ENCODE peak calls at places on chromosome 11, in five cellular contexts. One of them, this sample, is unnamed.

GRCh38 chr11:100942016-100942415 is 187.6 kb downstream of the PGR start:
- DNase-seq in K562: peak
- DNase-seq in SK-N-SH: no peak
- DNase-seq in GM12878: no peak
- DNase-seq in HepG2: no peak
- DNase-seq in this sample: no peak

GRCh38 chr11:3157381-3158130 is 7.6 kb downstream of the OSBPL5 start:
- DNase-seq in K562: no peak
- DNase-seq in HepG2: no peak
- DNase-seq in SK-N-SH: no peak
- DNase-seq in GM12878: no peak
- DNase-seq in this sample: no peak

GRCh38 chr11:63490551-63491239 is at the start of gene PLAAT5:
- DNase-seq in SK-N-SH: peak
- DNase-seq in GM12878: no peak
- DNase-seq in HepG2: no peak
- DNase-seq in K562: no peak
- DNase-seq in this sample: no peak

GRCh38 chr11:112453601-112454577 is 193.2 kb upstream of the PLET1 start:
- DNase-seq in HepG2: peak
- DNase-seq in SK-N-SH: peak
- DNase-seq in GM12878: no peak
- DNase-seq in K562: peak
- DNase-seq in this sample: peak

GRCh38 chr11:23079382-23079813 is 219.1 kb upstream of the CCDC179 start:
- DNase-seq in SK-N-SH: no peak
- DNase-seq in HepG2: no peak
- DNase-seq in K562: no peak
- DNase-seq in GM12878: no peak
- DNase-seq in this sample: no peak

GRCh38 chr11:68503792-68504191 is 43.2 kb downstream of the PPP6R3 start:
- DNase-seq in GM12878: no peak
- DNase-seq in K562: no peak
- DNase-seq in SK-N-SH: no peak
- DNase-seq in HepG2: no peak
- DNase-seq in this sample: no peak

GRCh38 chr11:103547009-103547408 is 437.8 kb downstream of the DYNC2H1 start:
- DNase-seq in K562: no peak
- DNase-seq in GM12878: no peak
- DNase-seq in SK-N-SH: no peak
- DNase-seq in HepG2: no peak
- DNase-seq in this sample: no peak

GRCh38 chr11:29321293-29322132 is 695.3 kb downstream of the KCNA4 start:
- DNase-seq in GM12878: no peak
- DNase-seq in K562: no peak
- DNase-seq in HepG2: peak
- DNase-seq in SK-N-SH: no peak
- DNase-seq in this sample: peak

GRCh38 chr11:297666-298405 is 1.5 kb downstream of the IFITM5 start:
- DNase-seq in K562: peak
- DNase-seq in GM12878: no peak
- DNase-seq in HepG2: peak
- DNase-seq in SK-N-SH: no peak
- DNase-seq in this sample: no peak

GRCh38 chr11:35338928-35339327 is 80.4 kb downstream of the SLC1A2 start:
- DNase-seq in GM12878: no peak
- DNase-seq in SK-N-SH: no peak
- DNase-seq in K562: no peak
- DNase-seq in HepG2: no peak
- DNase-seq in this sample: no peak

GRCh38 chr11:95231881-95232605 is 1.0 kb upstream of the SESN3 start:
- DNase-seq in HepG2: no peak
- DNase-seq in SK-N-SH: peak
- DNase-seq in GM12878: no peak
- DNase-seq in K562: no peak
- DNase-seq in this sample: no peak

GRCh38 chr11:24511518-24511917 is 14.7 kb downstream of the LUZP2 start:
- DNase-seq in GM12878: no peak
- DNase-seq in K562: no peak
- DNase-seq in SK-N-SH: no peak
- DNase-seq in HepG2: no peak
- DNase-seq in this sample: no peak

GRCh38 chr11:47863189-47863892 is 15.2 kb upstream of the NUP160 start:
- DNase-seq in K562: peak
- DNase-seq in SK-N-SH: peak
- DNase-seq in GM12878: no peak
- DNase-seq in HepG2: no peak
- DNase-seq in this sample: no peak

GRCh38 chr11:60866911-60867870 is at the start of gene ZP1:
- DNase-seq in K562: no peak
- DNase-seq in SK-N-SH: no peak
- DNase-seq in GM12878: no peak
- DNase-seq in HepG2: no peak
- DNase-seq in this sample: no peak

GRCh38 chr11:8631395-8632110 is 37.5 kb upstream of the STK33 start:
- DNase-seq in HepG2: no peak
- DNase-seq in K562: no peak
- DNase-seq in GM12878: no peak
- DNase-seq in SK-N-SH: no peak
- DNase-seq in this sample: no peak

GRCh38 chr11:131038597-131038996 is 122.3 kb upstream of the SNX19 start:
- DNase-seq in SK-N-SH: peak
- DNase-seq in K562: peak
- DNase-seq in HepG2: no peak
- DNase-seq in GM12878: no peak
- DNase-seq in this sample: no peak

GRCh38 chr11:65849366-65849765 is 8.6 kb downstream of the CFL1 start:
- DNase-seq in GM12878: no peak
- DNase-seq in HepG2: no peak
- DNase-seq in SK-N-SH: peak
- DNase-seq in K562: peak
- DNase-seq in this sample: no peak

GRCh38 chr11:64146036-64146943 is 19.6 kb downstream of the MACROD1 start:
- DNase-seq in K562: peak
- DNase-seq in GM12878: no peak
- DNase-seq in HepG2: peak
- DNase-seq in SK-N-SH: peak
- DNase-seq in this sample: peak

GRCh38 chr11:16173798-16174197 is 182.5 kb downstream of the SOX6 start:
- DNase-seq in K562: no peak
- DNase-seq in HepG2: peak
- DNase-seq in GM12878: no peak
- DNase-seq in SK-N-SH: no peak
- DNase-seq in this sample: no peak

GRCh38 chr11:63556404-63556803 is 6.8 kb downstream of the PLAAT2 start:
- DNase-seq in K562: no peak
- DNase-seq in HepG2: no peak
- DNase-seq in SK-N-SH: no peak
- DNase-seq in GM12878: no peak
- DNase-seq in this sample: no peak

GRCh38 chr11:44383246-44383645 is 73.3 kb upstream of the ALX4 start:
- DNase-seq in HepG2: no peak
- DNase-seq in K562: no peak
- DNase-seq in GM12878: no peak
- DNase-seq in SK-N-SH: no peak
- DNase-seq in this sample: no peak

GRCh38 chr11:125968363-125968762 is 22.5 kb downstream of the VSIG10L2 start:
- DNase-seq in GM12878: no peak
- DNase-seq in HepG2: peak
- DNase-seq in SK-N-SH: no peak
- DNase-seq in K562: no peak
- DNase-seq in this sample: no peak

GRCh38 chr11:46290598-46291309 is 13.3 kb downstream of the CREB3L1 start:
- DNase-seq in SK-N-SH: peak
- DNase-seq in K562: peak
- DNase-seq in GM12878: no peak
- DNase-seq in HepG2: no peak
- DNase-seq in this sample: no peak

GRCh38 chr11:15943418-15944197 is 412.7 kb downstream of the SOX6 start:
- DNase-seq in HepG2: no peak
- DNase-seq in GM12878: no peak
- DNase-seq in SK-N-SH: no peak
- DNase-seq in K562: no peak
- DNase-seq in this sample: no peak

GRCh38 chr11:111944139-111944538 is 7.0 kb downstream of the DIXDC1 start:
- DNase-seq in HepG2: peak
- DNase-seq in GM12878: no peak
- DNase-seq in K562: no peak
- DNase-seq in SK-N-SH: no peak
- DNase-seq in this sample: no peak

GRCh38 chr11:959608-960007 is 33.9 kb downstream of the AP2A2 start:
- DNase-seq in SK-N-SH: no peak
- DNase-seq in GM12878: no peak
- DNase-seq in K562: no peak
- DNase-seq in HepG2: peak
- DNase-seq in this sample: no peak

GRCh38 chr11:112165049-112165448 is 1.2 kb upstream of the IL18 start:
- DNase-seq in K562: no peak
- DNase-seq in SK-N-SH: no peak
- DNase-seq in GM12878: no peak
- DNase-seq in HepG2: no peak
- DNase-seq in this sample: no peak

GRCh38 chr11:13215157-13215556 is 62.4 kb upstream of the BMAL1 start:
- DNase-seq in SK-N-SH: no peak
- DNase-seq in GM12878: no peak
- DNase-seq in HepG2: no peak
- DNase-seq in K562: no peak
- DNase-seq in this sample: peak

GRCh38 chr11:118921929-118922744 is 3.6 kb downstream of the BCL9L start:
- DNase-seq in GM12878: no peak
- DNase-seq in SK-N-SH: peak
- DNase-seq in HepG2: peak
- DNase-seq in K562: no peak
- DNase-seq in this sample: no peak

GRCh38 chr11:47359586-47359985 is 7.1 kb upstream of the MYBPC3 start:
- DNase-seq in K562: no peak
- DNase-seq in SK-N-SH: no peak
- DNase-seq in HepG2: no peak
- DNase-seq in GM12878: no peak
- DNase-seq in this sample: no peak

GRCh38 chr11:64842851-64843841 is 1.3 kb downstream of the CDC42BPG start:
- DNase-seq in GM12878: no peak
- DNase-seq in K562: peak
- DNase-seq in HepG2: peak
- DNase-seq in SK-N-SH: no peak
- DNase-seq in this sample: no peak

GRCh38 chr11:121004196-121004840 is 19.6 kb upstream of the TBCEL start:
- DNase-seq in GM12878: no peak
- DNase-seq in K562: no peak
- DNase-seq in SK-N-SH: no peak
- DNase-seq in HepG2: no peak
- DNase-seq in this sample: no peak

GRCh38 chr11:101723371-101723770 is 139.6 kb upstream of the TRPC6 start:
- DNase-seq in HepG2: no peak
- DNase-seq in GM12878: no peak
- DNase-seq in SK-N-SH: no peak
- DNase-seq in K562: no peak
- DNase-seq in this sample: no peak

GRCh38 chr11:36389006-36389405 is 92.9 kb downstream of the PRR5L start:
- DNase-seq in K562: no peak
- DNase-seq in GM12878: no peak
- DNase-seq in HepG2: no peak
- DNase-seq in SK-N-SH: no peak
- DNase-seq in this sample: no peak
- TF ChIP-seq REST in K562: no peak
- TF ChIP-seq REST in GM12878: no peak
- TF ChIP-seq REST in HepG2: no peak
- TF ChIP-seq REST in SK-N-SH: no peak
- TF ChIP-seq REST in this sample: no peak

DNA sequence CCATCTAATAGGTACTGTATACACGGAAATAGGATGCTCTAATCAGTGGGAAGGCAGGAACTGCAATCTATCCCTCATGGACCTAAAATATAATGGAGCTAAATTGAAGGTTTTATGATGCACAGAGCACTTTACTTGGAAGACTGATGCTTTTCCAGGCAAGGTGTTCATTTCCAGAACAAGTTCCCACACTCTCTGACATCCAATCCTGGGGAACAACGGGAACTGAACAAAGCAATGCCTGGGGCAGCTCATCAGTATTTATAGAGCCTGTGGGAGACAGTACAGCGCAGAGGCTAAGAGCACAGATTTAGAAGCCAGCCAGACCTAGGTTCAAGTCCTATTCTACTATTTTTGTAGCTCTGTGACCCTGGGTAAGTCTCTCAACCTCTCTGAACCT is 78.5 kb downstream of the TENM4 start:
- DNase-seq in SK-N-SH: no peak
- DNase-seq in K562: no peak
- DNase-seq in GM12878: no peak
- DNase-seq in HepG2: no peak
- DNase-seq in this sample: no peak
- H3K9ac ChIP-seq in SK-N-SH: no peak
- H3K9ac ChIP-seq in K562: no peak
- H3K9ac ChIP-seq in GM12878: no peak
- H3K9ac ChIP-seq in HepG2: no peak
- H3K9ac ChIP-seq in this sample: no peak

DNA sequence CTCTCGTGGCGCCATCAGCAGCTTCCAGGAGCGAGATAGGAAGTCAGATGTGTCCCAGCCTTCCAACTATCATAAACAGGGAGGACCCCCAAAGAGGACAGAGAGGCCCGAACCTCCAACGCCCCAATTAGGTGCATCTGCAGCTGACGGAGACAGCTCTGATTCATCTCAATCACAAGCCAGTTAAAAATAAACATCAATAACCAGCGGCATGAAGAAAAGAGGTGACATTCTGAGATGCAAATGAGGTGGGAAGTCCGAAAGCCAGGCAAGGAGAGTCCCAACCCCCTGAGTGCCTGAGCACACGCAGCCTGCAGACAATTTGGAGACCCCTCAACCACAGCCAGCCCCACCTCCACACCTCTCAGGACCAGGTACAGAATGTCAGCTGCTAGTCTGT is 28.1 kb upstream of the IGSF9B start:
- DNase-seq in GM12878: no peak
- DNase-seq in K562: no peak
- DNase-seq in SK-N-SH: no peak
- DNase-seq in HepG2: no peak
- DNase-seq in this sample: no peak
- TF ChIP-seq REST in GM12878: no peak
- TF ChIP-seq REST in K562: no peak
- TF ChIP-seq REST in SK-N-SH: no peak
- TF ChIP-seq REST in HepG2: no peak
- TF ChIP-seq REST in this sample: no peak

GRCh38 chr11:71448257-71449161 is at the start of gene DHCR7:
- DNase-seq in GM12878: peak
- DNase-seq in K562: peak
- DNase-seq in SK-N-SH: peak
- DNase-seq in HepG2: peak
- DNase-seq in this sample: peak

GRCh38 chr11:71444811-71445210 is 3.4 kb downstream of the DHCR7 start:
- DNase-seq in HepG2: no peak
- DNase-seq in SK-N-SH: no peak
- DNase-seq in GM12878: no peak
- DNase-seq in K562: no peak
- DNase-seq in this sample: no peak

GRCh38 chr11:71446150-71446549 is 2.0 kb downstream of the DHCR7 start:
- DNase-seq in GM12878: no peak
- DNase-seq in SK-N-SH: no peak
- DNase-seq in K562: no peak
- DNase-seq in HepG2: no peak
- DNase-seq in this sample: no peak

GRCh38 chr11:71447791-71448256 is 369 bp downstream of the DHCR7 start:
- DNase-seq in HepG2: no peak
- DNase-seq in SK-N-SH: peak
- DNase-seq in K562: peak
- DNase-seq in GM12878: no peak
- DNase-seq in this sample: no peak

GRCh38 chr11:71446942-71447688 is 1.1 kb downstream of the DHCR7 start:
- DNase-seq in K562: no peak
- DNase-seq in SK-N-SH: no peak
- DNase-seq in GM12878: no peak
- DNase-seq in HepG2: peak
- DNase-seq in this sample: no peak
- H3K9ac ChIP-seq in K562: peak
- H3K9ac ChIP-seq in SK-N-SH: no peak
- H3K9ac ChIP-seq in GM12878: peak
- H3K9ac ChIP-seq in HepG2: peak
- H3K9ac ChIP-seq in this sample: peak